ENCODE peak calls at places on chromosomes 2 and 18, in six cellular contexts. T is K562, S is B cell, Y is mucosa of descending colon, X is thoracic aorta, J is left lung. A is an unnamed sample.
A peak's percentile ranks its signal among the peaks of the same experiment; 100 is the strongest.

GRCh38 chr2:241878007-241878970 is 8.8 kb downstream of the RTP5 start:
- DNase-seq in X (peak; percentile 28), T (peak; percentile 74), J (no peak), S (peak; percentile 74), Y (peak; percentile 83), A (peak; percentile 77)

GRCh38 chr2:10522726-10523405 is 74.7 kb upstream of the ODC1 start:
- DNase-seq in Y (no peak), X (no peak), J (no peak), S (no peak), T (no peak), A (no peak)

GRCh38 chr2:10575566-10576300 is 114.0 kb downstream of the NOL10 start:
- DNase-seq in J (no peak), X (no peak), Y (no peak), T (no peak), S (no peak), A (no peak)

GRCh38 chr18:73235491-73235890 is 367.7 kb upstream of the NETO1 start:
- DNase-seq in T (no peak), Y (no peak), J (peak; percentile 54), S (no peak), X (no peak), A (no peak)

GRCh38 chr2:8456149-8457091 is 225.4 kb upstream of the ID2 start:
- DNase-seq in T (no peak), S (no peak), X (no peak), J (no peak), Y (no peak), A (no peak)

GRCh38 chr18:26208901-26209445 is 17.3 kb upstream of the TAF4B start:
- DNase-seq in Y (no peak), X (no peak), J (no peak), S (no peak), T (no peak), A (no peak)

GRCh38 chr2:8257502-8257901 is 424.4 kb upstream of the ID2 start:
- DNase-seq in S (no peak), J (no peak), Y (no peak), T (no peak), X (no peak), A (no peak)

GRCh38 chr2:97951155-97951670 is 44.5 kb downstream of the TMEM131 start:
- DNase-seq in Y (no peak), J (no peak), X (no peak), S (no peak), T (no peak), A (no peak)

GRCh38 chr2:40020997-40021396 is 241.9 kb upstream of the THUMPD2 start:
- DNase-seq in J (no peak), T (no peak), S (no peak), Y (no peak), X (no peak), A (no peak)

GRCh38 chr18:58262581-58262980 is 218.6 kb downstream of the NEDD4L start:
- DNase-seq in T (no peak), X (no peak), S (no peak), J (no peak), Y (no peak), A (no peak)

GRCh38 chr18:32669549-32670165 is 103.2 kb downstream of the KLHL14 start:
- DNase-seq in X (no peak), S (no peak), T (no peak), Y (no peak), J (no peak), A (no peak)

GRCh38 chr2:149313512-149313972 is 16.8 kb upstream of the LYPD6 start:
- DNase-seq in J (no peak), T (peak; percentile 77), Y (peak; percentile 41), X (no peak), S (no peak), A (peak; percentile 52)

GRCh38 chr2:180040146-180040925 is 33.2 kb upstream of the CWC22 start:
- DNase-seq in T (no peak), X (no peak), J (no peak), S (no peak), Y (no peak), A (no peak)

GRCh38 chr2:239774933-239775622 is 250.1 kb downstream of the NDUFA10 start:
- DNase-seq in X (no peak), T (no peak), Y (no peak), J (no peak), S (no peak), A (no peak)

GRCh38 chr2:234823877-234824376 is 127.9 kb upstream of the SH3BP4 start:
- DNase-seq in X (peak; percentile 44), S (no peak), T (no peak), Y (peak; percentile 8), J (peak; percentile 62), A (no peak)

GRCh38 chr2:43637030-43637803 is at the start of gene PLEKHH2:
- DNase-seq in X (peak; percentile 55), J (peak; percentile 91), T (peak; percentile 99), S (peak; percentile 75), Y (peak; percentile 92), A (peak; percentile 67)

GRCh38 chr18:64119916-64120315 is 29.0 kb downstream of the LINC00305 start:
- DNase-seq in S (no peak), Y (no peak), T (no peak), X (no peak), J (no peak), A (no peak)

GRCh38 chr18:24585996-24586566 is 125.6 kb downstream of the HRH4 start:
- DNase-seq in S (no peak), T (no peak), J (no peak), X (no peak), Y (no peak), A (no peak)

GRCh38 chr2:105537466-105537865 is 138.6 kb upstream of the FHL2 start:
- DNase-seq in S (no peak), Y (no peak), J (no peak), T (no peak), X (no peak), A (no peak)

GRCh38 chr2:65350714-65351113 is 81.7 kb downstream of the SPRED2 start:
- DNase-seq in J (no peak), Y (no peak), T (peak; percentile 50), X (no peak), S (no peak), A (no peak)

GRCh38 chr18:43571078-43571689 is 293.9 kb upstream of the SYT4 start:
- DNase-seq in S (no peak), Y (peak; percentile 70), T (peak; percentile 16), X (no peak), J (no peak), A (no peak)

GRCh38 chr18:9643549-9643948 is 29.2 kb upstream of the PPP4R1 start:
- DNase-seq in T (no peak), X (no peak), S (no peak), J (no peak), Y (no peak), A (no peak)

GRCh38 chr2:234334146-234334545 is 162.7 kb downstream of the ARL4C start:
- DNase-seq in T (no peak), S (no peak), J (no peak), Y (no peak), X (no peak), A (no peak)

GRCh38 chr2:180983468-180984388 is 3.3 kb downstream of the UBE2E3 start:
- DNase-seq in J (no peak), X (no peak), T (peak; percentile 55), S (peak; percentile 63), Y (peak; percentile 62), A (no peak)

GRCh38 chr2:145599761-145600160 is 1079.8 kb upstream of the ZEB2 start:
- DNase-seq in J (no peak), Y (no peak), X (no peak), S (no peak), T (no peak), A (no peak)

GRCh38 chr2:200422071-200422470 is 87.8 kb downstream of the KCTD18 start:
- DNase-seq in S (no peak), J (no peak), X (no peak), Y (no peak), T (no peak), A (no peak)

GRCh38 chr18:42340423-42341009 is 385.5 kb downstream of the PIK3C3 start:
- DNase-seq in Y (no peak), S (no peak), J (no peak), X (no peak), T (no peak), A (no peak)

GRCh38 chr2:190031971-190032623 is 30.4 kb downstream of the MSTN start:
- DNase-seq in S (no peak), T (no peak), J (no peak), Y (no peak), X (no peak), A (no peak)

DNA sequence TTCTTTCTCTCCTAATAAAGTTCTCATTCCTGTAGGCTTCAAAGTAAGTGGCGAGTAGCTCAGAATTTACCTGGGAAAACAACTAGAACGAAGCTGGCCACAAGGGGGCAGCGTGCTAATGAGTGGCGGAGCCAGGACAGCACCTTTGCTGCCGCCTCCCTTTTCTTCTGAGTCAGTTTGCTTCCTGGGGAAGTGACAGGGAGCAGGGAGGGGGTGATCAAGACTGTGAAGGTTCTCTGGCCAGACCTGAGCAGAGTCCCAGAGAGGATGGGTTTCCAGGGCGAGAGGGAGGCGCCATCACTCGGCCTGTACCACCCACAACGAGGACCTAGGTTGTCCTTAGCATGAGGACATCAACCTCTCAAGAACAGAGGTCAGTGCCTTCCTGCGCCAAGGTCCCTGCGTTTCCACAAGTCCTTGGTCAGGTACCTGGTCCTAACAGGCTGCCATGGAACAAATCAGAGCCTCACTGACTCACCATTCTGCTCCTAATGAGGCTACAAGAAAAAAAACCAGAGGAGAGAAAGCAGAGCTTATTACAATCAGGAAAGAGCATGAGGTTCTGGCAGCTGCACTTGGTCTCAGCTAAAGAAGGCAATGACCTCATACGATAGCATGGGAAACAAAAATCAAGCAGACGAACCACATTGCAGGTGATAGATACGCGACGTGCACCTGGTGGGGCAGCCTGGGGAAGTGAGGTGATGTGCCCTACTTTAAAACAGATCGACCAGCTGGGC is 98.7 kb downstream of the PLB1 start:
- DNase-seq in X (peak; percentile 68), J (peak; percentile 90), T (peak; percentile 82), Y (peak; percentile 100), S (peak; percentile 80), A (peak; percentile 83)
- TF ChIP-seq CTCF in X (peak; percentile 84), J (peak; percentile 76), T (peak; percentile 91), Y (peak; percentile 60), S (peak; percentile 84), A (peak; percentile 84)

DNA sequence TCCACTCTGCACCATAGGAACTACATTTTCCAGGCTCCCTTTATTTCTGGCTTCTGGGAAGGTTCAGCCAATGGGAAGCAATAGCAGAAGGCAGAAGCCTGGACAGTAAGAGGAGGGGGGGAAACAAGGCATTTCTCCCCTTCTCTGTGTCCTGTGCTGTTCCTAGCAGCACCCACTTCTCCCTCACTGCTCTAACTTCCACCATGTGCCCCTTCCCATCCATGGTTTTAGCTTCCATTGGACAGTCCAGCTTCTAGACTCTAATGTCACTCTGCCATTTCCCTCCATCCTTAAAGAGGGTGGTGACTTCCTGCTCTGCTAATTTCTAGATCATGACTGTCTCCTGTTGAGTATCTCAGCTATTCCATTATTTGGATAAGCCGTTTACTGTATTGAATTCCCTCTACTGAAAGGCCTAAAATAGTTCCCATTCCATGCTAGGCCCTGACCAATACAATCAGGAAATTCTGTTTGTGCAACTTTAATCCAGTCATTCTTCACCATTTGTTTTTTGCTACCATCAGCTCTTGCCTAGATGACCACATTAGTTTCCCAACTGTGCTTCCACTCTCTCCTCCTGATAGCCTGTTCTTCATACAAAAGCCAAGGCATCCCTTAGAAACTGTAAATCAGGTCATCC is 20.8 kb upstream of the LYPD1 start:
- DNase-seq in Y (no peak), T (no peak), J (no peak), S (no peak), X (no peak), A (no peak)
- TF ChIP-seq CTCF in Y (no peak), T (no peak), J (no peak), S (no peak), X (no peak), A (no peak)

GRCh38 chr2:236113425-236113824 is 54.8 kb downstream of the GBX2 start:
- DNase-seq in X (no peak), J (no peak), T (no peak), Y (no peak), S (no peak), A (no peak)
- TF ChIP-seq CTCF in X (no peak), J (no peak), T (no peak), Y (no peak), S (no peak), A (no peak)

GRCh38 chr2:25844089-25844488 is 34.2 kb downstream of the ASXL2 start:
- DNase-seq in J (no peak), X (no peak), Y (no peak), T (no peak), S (no peak), A (no peak)
- TF ChIP-seq CTCF in J (no peak), X (no peak), Y (no peak), T (no peak), S (no peak), A (no peak)

A was measured in D721Med.